ENCODE peak calls at places on chromosomes 11 and 22, in eight cellular contexts. One of them, this sample, is unnamed. For H3K4me1, the result is how much of the 10 kb centered on the place peaks cover.

GRCh38 chr11:8233691-8234424 is 29.8 kb downstream of the LMO1 start:
- DNase-seq in SK-N-SH: peak
- DNase-seq in body of pancreas: no peak
- DNase-seq in cardiac muscle cell: peak
- DNase-seq in right lobe of liver: no peak
- DNase-seq in GM23338: no peak
- DNase-seq in OCI-LY7: no peak
- DNase-seq in A549: peak
- DNase-seq in this sample: peak

GRCh38 chr22:27420817-27421361 is 380.7 kb downstream of the MN1 start:
- DNase-seq in right lobe of liver: peak
- DNase-seq in OCI-LY7: no peak
- DNase-seq in body of pancreas: peak
- DNase-seq in SK-N-SH: no peak
- DNase-seq in cardiac muscle cell: peak
- DNase-seq in GM23338: no peak
- DNase-seq in A549: no peak
- DNase-seq in this sample: no peak

GRCh38 chr11:84655729-84656128 is 971.4 kb downstream of the DLG2 start:
- DNase-seq in right lobe of liver: no peak
- DNase-seq in A549: no peak
- DNase-seq in cardiac muscle cell: no peak
- DNase-seq in body of pancreas: no peak
- DNase-seq in GM23338: peak
- DNase-seq in SK-N-SH: no peak
- DNase-seq in OCI-LY7: no peak
- DNase-seq in this sample: no peak

GRCh38 chr11:15845261-15845660 is 511.1 kb downstream of the SOX6 start:
- DNase-seq in GM23338: peak
- DNase-seq in right lobe of liver: no peak
- DNase-seq in body of pancreas: no peak
- DNase-seq in SK-N-SH: no peak
- DNase-seq in cardiac muscle cell: no peak
- DNase-seq in OCI-LY7: no peak
- DNase-seq in A549: no peak
- DNase-seq in this sample: no peak

GRCh38 chr11:118241191-118242098 is 10.7 kb downstream of the MPZL3 start:
- DNase-seq in A549: no peak
- DNase-seq in SK-N-SH: no peak
- DNase-seq in OCI-LY7: no peak
- DNase-seq in body of pancreas: peak
- DNase-seq in right lobe of liver: no peak
- DNase-seq in GM23338: no peak
- DNase-seq in cardiac muscle cell: peak
- DNase-seq in this sample: no peak

GRCh38 chr22:48939441-48940265 is 888.0 kb downstream of the BRD1 start:
- DNase-seq in body of pancreas: no peak
- DNase-seq in GM23338: no peak
- DNase-seq in A549: no peak
- DNase-seq in OCI-LY7: no peak
- DNase-seq in cardiac muscle cell: no peak
- DNase-seq in SK-N-SH: no peak
- DNase-seq in right lobe of liver: no peak
- DNase-seq in this sample: no peak

GRCh38 chr11:116851631-116852030 is 14.2 kb upstream of the APOA1 start:
- DNase-seq in GM23338: no peak
- DNase-seq in OCI-LY7: no peak
- DNase-seq in right lobe of liver: no peak
- DNase-seq in cardiac muscle cell: peak
- DNase-seq in A549: no peak
- DNase-seq in SK-N-SH: no peak
- DNase-seq in body of pancreas: no peak
- DNase-seq in this sample: no peak

GRCh38 chr11:126992065-126992803 is 8.3 kb downstream of the KIRREL3 start:
- DNase-seq in A549: peak
- DNase-seq in SK-N-SH: no peak
- DNase-seq in GM23338: no peak
- DNase-seq in right lobe of liver: no peak
- DNase-seq in body of pancreas: no peak
- DNase-seq in cardiac muscle cell: peak
- DNase-seq in OCI-LY7: no peak
- DNase-seq in this sample: no peak

GRCh38 chr11:127919206-127920000 is 668.0 kb downstream of the ETS1 start:
- DNase-seq in A549: no peak
- DNase-seq in cardiac muscle cell: peak
- DNase-seq in body of pancreas: no peak
- DNase-seq in GM23338: no peak
- DNase-seq in SK-N-SH: no peak
- DNase-seq in OCI-LY7: no peak
- DNase-seq in right lobe of liver: no peak
- DNase-seq in this sample: no peak

GRCh38 chr11:35357893-35358292 is 61.5 kb downstream of the SLC1A2 start:
- DNase-seq in body of pancreas: no peak
- DNase-seq in cardiac muscle cell: no peak
- DNase-seq in GM23338: no peak
- DNase-seq in right lobe of liver: no peak
- DNase-seq in OCI-LY7: no peak
- DNase-seq in A549: no peak
- DNase-seq in SK-N-SH: no peak
- DNase-seq in this sample: no peak

GRCh38 chr11:92826136-92826535 is 143.3 kb upstream of the MTNR1B start:
- DNase-seq in cardiac muscle cell: peak
- DNase-seq in SK-N-SH: no peak
- DNase-seq in body of pancreas: no peak
- DNase-seq in A549: no peak
- DNase-seq in OCI-LY7: no peak
- DNase-seq in right lobe of liver: no peak
- DNase-seq in GM23338: no peak
- DNase-seq in this sample: no peak

GRCh38 chr11:71298761-71299181 is 46.4 kb upstream of the SHANK2 start:
- DNase-seq in SK-N-SH: no peak
- DNase-seq in body of pancreas: no peak
- DNase-seq in OCI-LY7: no peak
- DNase-seq in cardiac muscle cell: no peak
- DNase-seq in right lobe of liver: no peak
- DNase-seq in GM23338: no peak
- DNase-seq in A549: no peak
- DNase-seq in this sample: no peak

GRCh38 chr22:49959782-49960158 is 802 bp upstream of the PIM3 start:
- DNase-seq in body of pancreas: peak
- DNase-seq in A549: no peak
- DNase-seq in OCI-LY7: no peak
- DNase-seq in cardiac muscle cell: peak
- DNase-seq in right lobe of liver: peak
- DNase-seq in SK-N-SH: peak
- DNase-seq in GM23338: peak
- DNase-seq in this sample: no peak

GRCh38 chr11:62882811-62883496 is 2.3 kb downstream of the SLC3A2 start:
- DNase-seq in body of pancreas: no peak
- DNase-seq in OCI-LY7: no peak
- DNase-seq in SK-N-SH: no peak
- DNase-seq in right lobe of liver: no peak
- DNase-seq in A549: no peak
- DNase-seq in GM23338: no peak
- DNase-seq in cardiac muscle cell: no peak
- DNase-seq in this sample: no peak

GRCh38 chr11:8717876-8718753 is 35.5 kb downstream of the RPL27A start:
- DNase-seq in SK-N-SH: no peak
- DNase-seq in body of pancreas: peak
- DNase-seq in OCI-LY7: no peak
- DNase-seq in A549: no peak
- DNase-seq in cardiac muscle cell: peak
- DNase-seq in GM23338: no peak
- DNase-seq in right lobe of liver: peak
- DNase-seq in this sample: no peak

GRCh38 chr11:11750479-11750878 is 91.3 kb upstream of the USP47 start:
- DNase-seq in body of pancreas: no peak
- DNase-seq in cardiac muscle cell: no peak
- DNase-seq in A549: no peak
- DNase-seq in SK-N-SH: no peak
- DNase-seq in right lobe of liver: no peak
- DNase-seq in GM23338: no peak
- DNase-seq in OCI-LY7: no peak
- DNase-seq in this sample: no peak

GRCh38 chr11:117612111-117612510 is 184.9 kb downstream of the DSCAML1 start:
- DNase-seq in A549: no peak
- DNase-seq in GM23338: no peak
- DNase-seq in SK-N-SH: no peak
- DNase-seq in right lobe of liver: no peak
- DNase-seq in OCI-LY7: no peak
- DNase-seq in body of pancreas: no peak
- DNase-seq in cardiac muscle cell: no peak
- DNase-seq in this sample: no peak

GRCh38 chr11:47854667-47855066 is 6.5 kb upstream of the NUP160 start:
- DNase-seq in A549: no peak
- DNase-seq in body of pancreas: no peak
- DNase-seq in right lobe of liver: no peak
- DNase-seq in OCI-LY7: peak
- DNase-seq in cardiac muscle cell: no peak
- DNase-seq in SK-N-SH: no peak
- DNase-seq in GM23338: no peak
- DNase-seq in this sample: no peak

GRCh38 chr22:17260950-17261349 is 41.7 kb upstream of the ADA2 start:
- DNase-seq in body of pancreas: no peak
- DNase-seq in OCI-LY7: no peak
- DNase-seq in right lobe of liver: no peak
- DNase-seq in A549: no peak
- DNase-seq in SK-N-SH: no peak
- DNase-seq in cardiac muscle cell: no peak
- DNase-seq in GM23338: peak
- DNase-seq in this sample: no peak

GRCh38 chr11:33207408-33207985 is 46.2 kb upstream of the CSTF3 start:
- DNase-seq in A549: no peak
- DNase-seq in OCI-LY7: no peak
- DNase-seq in GM23338: no peak
- DNase-seq in right lobe of liver: no peak
- DNase-seq in cardiac muscle cell: peak
- DNase-seq in body of pancreas: peak
- DNase-seq in SK-N-SH: no peak
- DNase-seq in this sample: no peak

DNA sequence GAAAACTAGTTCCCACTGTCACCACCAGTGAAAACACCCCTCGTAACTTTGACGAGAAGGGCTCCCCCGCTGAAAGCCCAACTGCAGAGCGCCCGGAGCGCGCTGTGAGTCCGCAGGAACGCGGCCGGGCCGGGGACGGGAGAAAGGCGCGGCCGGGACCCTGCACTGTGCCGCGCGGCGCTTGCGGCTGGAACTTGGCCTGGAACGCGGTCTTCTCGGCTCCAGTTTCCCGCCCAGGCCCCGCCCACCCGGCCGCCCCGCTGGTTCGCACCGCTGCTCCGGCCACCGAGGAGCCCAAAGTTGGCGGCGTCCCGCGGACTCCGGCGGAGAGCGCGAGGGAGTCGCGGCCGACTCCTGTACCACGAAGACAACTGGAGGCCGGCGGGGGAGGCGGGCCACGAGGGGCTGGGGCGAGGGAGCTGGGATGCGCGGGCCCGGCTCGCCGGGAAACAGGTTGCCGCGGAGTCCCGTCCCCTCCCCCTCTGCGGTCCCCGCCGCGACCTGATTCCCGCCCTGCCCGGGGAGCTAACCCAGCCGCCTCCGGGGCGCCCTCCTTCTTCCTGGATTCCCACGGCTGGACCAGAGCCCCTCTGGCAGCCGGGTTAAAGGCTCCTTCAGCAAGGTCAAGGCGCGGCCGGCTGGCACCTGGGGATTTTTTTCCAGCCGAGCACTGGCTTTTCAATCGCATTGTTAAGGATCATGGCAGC is 3.4 kb downstream of the TENM4 start:
- DNase-seq in SK-N-SH: peak
- DNase-seq in GM23338: peak
- DNase-seq in right lobe of liver: peak
- DNase-seq in cardiac muscle cell: peak
- DNase-seq in body of pancreas: peak
- DNase-seq in A549: no peak
- DNase-seq in OCI-LY7: no peak
- DNase-seq in this sample: peak
- H3K4me3 ChIP-seq in SK-N-SH: peak
- H3K4me3 ChIP-seq in GM23338: peak
- H3K4me3 ChIP-seq in right lobe of liver: peak
- H3K4me3 ChIP-seq in cardiac muscle cell: peak
- H3K4me3 ChIP-seq in body of pancreas: no peak
- H3K4me3 ChIP-seq in A549: peak
- H3K4me3 ChIP-seq in OCI-LY7: no peak
- H3K4me3 ChIP-seq in this sample: peak

GRCh38 chr11:59145534-59145933 is 2.9 kb downstream of the FAM111A start:
- DNase-seq in GM23338: no peak
- DNase-seq in A549: no peak
- DNase-seq in cardiac muscle cell: peak
- DNase-seq in body of pancreas: peak
- DNase-seq in OCI-LY7: no peak
- DNase-seq in right lobe of liver: no peak
- DNase-seq in SK-N-SH: no peak
- DNase-seq in this sample: no peak
- H3K4me1 ChIP-seq in GM23338: under half
- H3K4me1 ChIP-seq in A549: under half
- H3K4me1 ChIP-seq in cardiac muscle cell: under half
- H3K4me1 ChIP-seq in body of pancreas: under half
- H3K4me1 ChIP-seq in OCI-LY7: under half
- H3K4me1 ChIP-seq in right lobe of liver: under half
- H3K4me1 ChIP-seq in SK-N-SH: under half
- H3K4me1 ChIP-seq in this sample: under half

GRCh38 chr11:6813651-6814050 is 14.2 kb upstream of the OR6A2 start:
- DNase-seq in SK-N-SH: no peak
- DNase-seq in right lobe of liver: no peak
- DNase-seq in body of pancreas: no peak
- DNase-seq in GM23338: peak
- DNase-seq in OCI-LY7: no peak
- DNase-seq in cardiac muscle cell: no peak
- DNase-seq in A549: no peak
- DNase-seq in this sample: no peak

GRCh38 chr11:6818967-6819366 is 19.5 kb upstream of the OR6A2 start:
- DNase-seq in body of pancreas: no peak
- DNase-seq in A549: no peak
- DNase-seq in SK-N-SH: no peak
- DNase-seq in right lobe of liver: no peak
- DNase-seq in GM23338: no peak
- DNase-seq in cardiac muscle cell: no peak
- DNase-seq in OCI-LY7: no peak
- DNase-seq in this sample: no peak

GRCh38 chr11:6812391-6813005 is 13.0 kb upstream of the OR6A2 start:
- DNase-seq in cardiac muscle cell: peak
- DNase-seq in SK-N-SH: peak
- DNase-seq in OCI-LY7: peak
- DNase-seq in GM23338: peak
- DNase-seq in body of pancreas: no peak
- DNase-seq in A549: peak
- DNase-seq in right lobe of liver: no peak
- DNase-seq in this sample: peak

GRCh38 chr11:6817668-6818067 is 18.2 kb upstream of the OR6A2 start:
- DNase-seq in SK-N-SH: no peak
- DNase-seq in right lobe of liver: no peak
- DNase-seq in OCI-LY7: no peak
- DNase-seq in body of pancreas: no peak
- DNase-seq in A549: no peak
- DNase-seq in GM23338: peak
- DNase-seq in cardiac muscle cell: no peak
- DNase-seq in this sample: no peak
- TF ChIP-seq CTCF in SK-N-SH: no peak
- TF ChIP-seq CTCF in right lobe of liver: no peak
- TF ChIP-seq CTCF in OCI-LY7: no peak
- TF ChIP-seq CTCF in body of pancreas: no peak
- TF ChIP-seq CTCF in A549: no peak
- TF ChIP-seq CTCF in GM23338: peak
- TF ChIP-seq CTCF in cardiac muscle cell: no peak
- TF ChIP-seq CTCF in this sample: no peak

GRCh38 chr11:100929377-100929776 is 200.2 kb downstream of the PGR start:
- DNase-seq in SK-N-SH: no peak
- DNase-seq in OCI-LY7: no peak
- DNase-seq in cardiac muscle cell: peak
- DNase-seq in body of pancreas: no peak
- DNase-seq in GM23338: no peak
- DNase-seq in A549: no peak
- DNase-seq in right lobe of liver: no peak
- DNase-seq in this sample: no peak
- H3K4me3 ChIP-seq in SK-N-SH: no peak
- H3K4me3 ChIP-seq in OCI-LY7: no peak
- H3K4me3 ChIP-seq in cardiac muscle cell: no peak
- H3K4me3 ChIP-seq in body of pancreas: no peak
- H3K4me3 ChIP-seq in GM23338: no peak
- H3K4me3 ChIP-seq in A549: no peak
- H3K4me3 ChIP-seq in right lobe of liver: no peak
- H3K4me3 ChIP-seq in this sample: no peak

This sample was measured in BE2C.